ENCODE peak calls at places on chromosome 9, in nine cellular contexts. One of them, this sample, is unnamed.

GRCh38 chr9:12680757-12681156 is 12.4 kb upstream of the TYRP1 start:
- DNase-seq in CD4-positive, CD25-positive, alpha-beta regulatory T cell: no peak
- DNase-seq in fibroblast of lung: no peak
- DNase-seq in lower lobe of right lung: no peak
- DNase-seq in heart right ventricle: no peak
- DNase-seq in small intestine: no peak
- DNase-seq in A549: no peak
- DNase-seq in transverse colon: no peak
- DNase-seq in foreskin keratinocyte: no peak
- DNase-seq in this sample: no peak

GRCh38 chr9:133945977-133946753 is 46.0 kb downstream of the VAV2 start:
- DNase-seq in CD4-positive, CD25-positive, alpha-beta regulatory T cell: no peak
- DNase-seq in fibroblast of lung: no peak
- DNase-seq in lower lobe of right lung: peak
- DNase-seq in heart right ventricle: no peak
- DNase-seq in small intestine: no peak
- DNase-seq in A549: no peak
- DNase-seq in transverse colon: no peak
- DNase-seq in foreskin keratinocyte: no peak
- DNase-seq in this sample: no peak

GRCh38 chr9:20569525-20569924 is 52.8 kb downstream of the MLLT3 start:
- DNase-seq in CD4-positive, CD25-positive, alpha-beta regulatory T cell: no peak
- DNase-seq in fibroblast of lung: no peak
- DNase-seq in lower lobe of right lung: no peak
- DNase-seq in heart right ventricle: no peak
- DNase-seq in small intestine: no peak
- DNase-seq in A549: no peak
- DNase-seq in transverse colon: no peak
- DNase-seq in foreskin keratinocyte: no peak
- DNase-seq in this sample: no peak

GRCh38 chr9:26502311-26502710 is 390.3 kb downstream of the CAAP1 start:
- DNase-seq in CD4-positive, CD25-positive, alpha-beta regulatory T cell: no peak
- DNase-seq in fibroblast of lung: no peak
- DNase-seq in lower lobe of right lung: no peak
- DNase-seq in heart right ventricle: no peak
- DNase-seq in small intestine: no peak
- DNase-seq in A549: no peak
- DNase-seq in transverse colon: no peak
- DNase-seq in foreskin keratinocyte: no peak
- DNase-seq in this sample: no peak

GRCh38 chr9:122122468-122122867 is 29.4 kb upstream of the TTLL11 start:
- DNase-seq in CD4-positive, CD25-positive, alpha-beta regulatory T cell: no peak
- DNase-seq in fibroblast of lung: no peak
- DNase-seq in lower lobe of right lung: no peak
- DNase-seq in heart right ventricle: no peak
- DNase-seq in small intestine: no peak
- DNase-seq in A549: no peak
- DNase-seq in transverse colon: no peak
- DNase-seq in foreskin keratinocyte: no peak
- DNase-seq in this sample: no peak

GRCh38 chr9:126057869-126058467 is 268.7 kb upstream of the MVB12B start:
- DNase-seq in CD4-positive, CD25-positive, alpha-beta regulatory T cell: no peak
- DNase-seq in fibroblast of lung: no peak
- DNase-seq in lower lobe of right lung: no peak
- DNase-seq in heart right ventricle: no peak
- DNase-seq in small intestine: no peak
- DNase-seq in A549: no peak
- DNase-seq in transverse colon: no peak
- DNase-seq in foreskin keratinocyte: no peak
- DNase-seq in this sample: no peak

GRCh38 chr9:113372059-113372458 is 4.7 kb downstream of the HDHD3 start:
- DNase-seq in CD4-positive, CD25-positive, alpha-beta regulatory T cell: no peak
- DNase-seq in fibroblast of lung: no peak
- DNase-seq in lower lobe of right lung: no peak
- DNase-seq in heart right ventricle: no peak
- DNase-seq in small intestine: no peak
- DNase-seq in A549: no peak
- DNase-seq in transverse colon: no peak
- DNase-seq in foreskin keratinocyte: no peak
- DNase-seq in this sample: no peak

GRCh38 chr9:115614931-115615401 is 497.0 kb upstream of the TNC start:
- DNase-seq in CD4-positive, CD25-positive, alpha-beta regulatory T cell: no peak
- DNase-seq in fibroblast of lung: no peak
- DNase-seq in lower lobe of right lung: no peak
- DNase-seq in heart right ventricle: no peak
- DNase-seq in small intestine: no peak
- DNase-seq in A549: no peak
- DNase-seq in transverse colon: no peak
- DNase-seq in foreskin keratinocyte: peak
- DNase-seq in this sample: no peak

GRCh38 chr9:116924462-116925110 is 237.5 kb downstream of the TRIM32 start:
- DNase-seq in CD4-positive, CD25-positive, alpha-beta regulatory T cell: no peak
- DNase-seq in fibroblast of lung: no peak
- DNase-seq in lower lobe of right lung: no peak
- DNase-seq in heart right ventricle: no peak
- DNase-seq in small intestine: no peak
- DNase-seq in A549: no peak
- DNase-seq in transverse colon: no peak
- DNase-seq in foreskin keratinocyte: no peak
- DNase-seq in this sample: no peak

GRCh38 chr9:127132375-127132774 is 9.9 kb upstream of the ANGPTL2 start:
- DNase-seq in CD4-positive, CD25-positive, alpha-beta regulatory T cell: no peak
- DNase-seq in fibroblast of lung: no peak
- DNase-seq in lower lobe of right lung: no peak
- DNase-seq in heart right ventricle: no peak
- DNase-seq in small intestine: no peak
- DNase-seq in A549: no peak
- DNase-seq in transverse colon: no peak
- DNase-seq in foreskin keratinocyte: no peak
- DNase-seq in this sample: no peak

GRCh38 chr9:114824130-114824529 is 18.3 kb upstream of the TNFSF15 start:
- DNase-seq in CD4-positive, CD25-positive, alpha-beta regulatory T cell: no peak
- DNase-seq in fibroblast of lung: peak
- DNase-seq in lower lobe of right lung: no peak
- DNase-seq in heart right ventricle: no peak
- DNase-seq in small intestine: no peak
- DNase-seq in A549: no peak
- DNase-seq in transverse colon: no peak
- DNase-seq in foreskin keratinocyte: no peak
- DNase-seq in this sample: no peak

GRCh38 chr9:127333326-127334064 is 63.5 kb upstream of the SLC2A8 start:
- DNase-seq in CD4-positive, CD25-positive, alpha-beta regulatory T cell: no peak
- DNase-seq in fibroblast of lung: peak
- DNase-seq in lower lobe of right lung: no peak
- DNase-seq in heart right ventricle: no peak
- DNase-seq in small intestine: peak
- DNase-seq in A549: no peak
- DNase-seq in transverse colon: no peak
- DNase-seq in foreskin keratinocyte: no peak
- DNase-seq in this sample: no peak

GRCh38 chr9:135001526-135001925 is 83.8 kb upstream of the FCN1 start:
- DNase-seq in CD4-positive, CD25-positive, alpha-beta regulatory T cell: no peak
- DNase-seq in fibroblast of lung: no peak
- DNase-seq in lower lobe of right lung: no peak
- DNase-seq in heart right ventricle: no peak
- DNase-seq in small intestine: no peak
- DNase-seq in A549: no peak
- DNase-seq in transverse colon: no peak
- DNase-seq in foreskin keratinocyte: no peak
- DNase-seq in this sample: no peak

GRCh38 chr9:135794057-135794335 is 92.0 kb downstream of the KCNT1 start:
- DNase-seq in CD4-positive, CD25-positive, alpha-beta regulatory T cell: no peak
- DNase-seq in fibroblast of lung: no peak
- DNase-seq in lower lobe of right lung: no peak
- DNase-seq in heart right ventricle: no peak
- DNase-seq in small intestine: no peak
- DNase-seq in A549: no peak
- DNase-seq in transverse colon: no peak
- DNase-seq in foreskin keratinocyte: no peak
- DNase-seq in this sample: no peak

GRCh38 chr9:89505795-89506385 is 8.0 kb upstream of the SEMA4D start:
- DNase-seq in CD4-positive, CD25-positive, alpha-beta regulatory T cell: no peak
- DNase-seq in fibroblast of lung: no peak
- DNase-seq in lower lobe of right lung: no peak
- DNase-seq in heart right ventricle: no peak
- DNase-seq in small intestine: no peak
- DNase-seq in A549: no peak
- DNase-seq in transverse colon: no peak
- DNase-seq in foreskin keratinocyte: no peak
- DNase-seq in this sample: no peak

GRCh38 chr9:115913666-115914065 is 239.9 kb upstream of the PAPPA start:
- DNase-seq in CD4-positive, CD25-positive, alpha-beta regulatory T cell: no peak
- DNase-seq in fibroblast of lung: peak
- DNase-seq in lower lobe of right lung: no peak
- DNase-seq in heart right ventricle: no peak
- DNase-seq in small intestine: no peak
- DNase-seq in A549: no peak
- DNase-seq in transverse colon: no peak
- DNase-seq in foreskin keratinocyte: no peak
- DNase-seq in this sample: no peak

GRCh38 chr9:107894572-107895261 is 405.1 kb upstream of the KLF4 start:
- DNase-seq in CD4-positive, CD25-positive, alpha-beta regulatory T cell: no peak
- DNase-seq in fibroblast of lung: peak
- DNase-seq in lower lobe of right lung: no peak
- DNase-seq in heart right ventricle: no peak
- DNase-seq in small intestine: no peak
- DNase-seq in A549: no peak
- DNase-seq in transverse colon: no peak
- DNase-seq in foreskin keratinocyte: no peak
- DNase-seq in this sample: no peak

GRCh38 chr9:96651626-96652025 is 3.5 kb downstream of the PRXL2C start:
- DNase-seq in CD4-positive, CD25-positive, alpha-beta regulatory T cell: peak
- DNase-seq in fibroblast of lung: peak
- DNase-seq in lower lobe of right lung: no peak
- DNase-seq in heart right ventricle: no peak
- DNase-seq in small intestine: peak
- DNase-seq in A549: peak
- DNase-seq in transverse colon: no peak
- DNase-seq in foreskin keratinocyte: no peak
- DNase-seq in this sample: no peak

GRCh38 chr9:20297646-20298084 is 324.6 kb downstream of the MLLT3 start:
- DNase-seq in CD4-positive, CD25-positive, alpha-beta regulatory T cell: no peak
- DNase-seq in fibroblast of lung: peak
- DNase-seq in lower lobe of right lung: no peak
- DNase-seq in heart right ventricle: no peak
- DNase-seq in small intestine: no peak
- DNase-seq in A549: no peak
- DNase-seq in transverse colon: peak
- DNase-seq in foreskin keratinocyte: peak
- DNase-seq in this sample: no peak

GRCh38 chr9:2320126-2320525 is 301.5 kb upstream of the VLDLR start:
- DNase-seq in CD4-positive, CD25-positive, alpha-beta regulatory T cell: no peak
- DNase-seq in fibroblast of lung: peak
- DNase-seq in lower lobe of right lung: no peak
- DNase-seq in heart right ventricle: no peak
- DNase-seq in small intestine: no peak
- DNase-seq in A549: no peak
- DNase-seq in transverse colon: no peak
- DNase-seq in foreskin keratinocyte: no peak
- DNase-seq in this sample: no peak

GRCh38 chr9:127735530-127736176 is 559 bp upstream of the TOR2A start:
- DNase-seq in CD4-positive, CD25-positive, alpha-beta regulatory T cell: no peak
- DNase-seq in fibroblast of lung: no peak
- DNase-seq in lower lobe of right lung: no peak
- DNase-seq in heart right ventricle: no peak
- DNase-seq in small intestine: no peak
- DNase-seq in A549: no peak
- DNase-seq in transverse colon: no peak
- DNase-seq in foreskin keratinocyte: no peak
- DNase-seq in this sample: no peak

GRCh38 chr9:89996717-89997116 is 391.9 kb downstream of the GADD45G start:
- DNase-seq in CD4-positive, CD25-positive, alpha-beta regulatory T cell: peak
- DNase-seq in fibroblast of lung: peak
- DNase-seq in lower lobe of right lung: no peak
- DNase-seq in heart right ventricle: no peak
- DNase-seq in small intestine: peak
- DNase-seq in A549: no peak
- DNase-seq in transverse colon: peak
- DNase-seq in foreskin keratinocyte: no peak
- DNase-seq in this sample: no peak

GRCh38 chr9:79195904-79196303 is 375.9 kb upstream of the TLE4 start:
- DNase-seq in CD4-positive, CD25-positive, alpha-beta regulatory T cell: no peak
- DNase-seq in fibroblast of lung: peak
- DNase-seq in lower lobe of right lung: no peak
- DNase-seq in heart right ventricle: no peak
- DNase-seq in small intestine: no peak
- DNase-seq in A549: no peak
- DNase-seq in transverse colon: no peak
- DNase-seq in foreskin keratinocyte: no peak
- DNase-seq in this sample: no peak

GRCh38 chr9:4987996-4988421 is 2.9 kb downstream of the JAK2 start:
- DNase-seq in CD4-positive, CD25-positive, alpha-beta regulatory T cell: peak
- DNase-seq in fibroblast of lung: peak
- DNase-seq in lower lobe of right lung: no peak
- DNase-seq in heart right ventricle: no peak
- DNase-seq in small intestine: peak
- DNase-seq in A549: peak
- DNase-seq in transverse colon: peak
- DNase-seq in foreskin keratinocyte: no peak
- DNase-seq in this sample: peak
- H3K27ac ChIP-seq in CD4-positive, CD25-positive, alpha-beta regulatory T cell: no peak
- H3K27ac ChIP-seq in fibroblast of lung: no peak
- H3K27ac ChIP-seq in lower lobe of right lung: no peak
- H3K27ac ChIP-seq in heart right ventricle: no peak
- H3K27ac ChIP-seq in small intestine: no peak
- H3K27ac ChIP-seq in A549: no peak
- H3K27ac ChIP-seq in transverse colon: no peak
- H3K27ac ChIP-seq in foreskin keratinocyte: no peak
- H3K27ac ChIP-seq in this sample: no peak

GRCh38 chr9:76371901-76372300 is 22.3 kb downstream of the RFK start:
- DNase-seq in CD4-positive, CD25-positive, alpha-beta regulatory T cell: no peak
- DNase-seq in fibroblast of lung: peak
- DNase-seq in lower lobe of right lung: no peak
- DNase-seq in heart right ventricle: no peak
- DNase-seq in small intestine: no peak
- DNase-seq in A549: no peak
- DNase-seq in transverse colon: no peak
- DNase-seq in foreskin keratinocyte: no peak
- DNase-seq in this sample: no peak
- H3K27ac ChIP-seq in CD4-positive, CD25-positive, alpha-beta regulatory T cell: no peak
- H3K27ac ChIP-seq in fibroblast of lung: no peak
- H3K27ac ChIP-seq in lower lobe of right lung: no peak
- H3K27ac ChIP-seq in heart right ventricle: no peak
- H3K27ac ChIP-seq in small intestine: no peak
- H3K27ac ChIP-seq in A549: peak
- H3K27ac ChIP-seq in transverse colon: peak
- H3K27ac ChIP-seq in foreskin keratinocyte: no peak
- H3K27ac ChIP-seq in this sample: no peak

GRCh38 chr9:16794871-16795639 is 75.4 kb downstream of the BNC2 start:
- DNase-seq in CD4-positive, CD25-positive, alpha-beta regulatory T cell: no peak
- DNase-seq in fibroblast of lung: peak
- DNase-seq in lower lobe of right lung: no peak
- DNase-seq in heart right ventricle: peak
- DNase-seq in small intestine: no peak
- DNase-seq in A549: no peak
- DNase-seq in transverse colon: peak
- DNase-seq in foreskin keratinocyte: no peak
- DNase-seq in this sample: no peak
- H3K27ac ChIP-seq in CD4-positive, CD25-positive, alpha-beta regulatory T cell: no peak
- H3K27ac ChIP-seq in fibroblast of lung: peak
- H3K27ac ChIP-seq in lower lobe of right lung: no peak
- H3K27ac ChIP-seq in heart right ventricle: no peak
- H3K27ac ChIP-seq in small intestine: no peak
- H3K27ac ChIP-seq in A549: no peak
- H3K27ac ChIP-seq in transverse colon: peak
- H3K27ac ChIP-seq in foreskin keratinocyte: no peak
- H3K27ac ChIP-seq in this sample: no peak

GRCh38 chr9:36489453-36489852 is 83.2 kb upstream of the MELK start:
- DNase-seq in CD4-positive, CD25-positive, alpha-beta regulatory T cell: no peak
- DNase-seq in fibroblast of lung: no peak
- DNase-seq in lower lobe of right lung: no peak
- DNase-seq in heart right ventricle: no peak
- DNase-seq in small intestine: no peak
- DNase-seq in A549: no peak
- DNase-seq in transverse colon: no peak
- DNase-seq in foreskin keratinocyte: no peak
- DNase-seq in this sample: no peak
- H3K27ac ChIP-seq in CD4-positive, CD25-positive, alpha-beta regulatory T cell: peak
- H3K27ac ChIP-seq in fibroblast of lung: no peak
- H3K27ac ChIP-seq in lower lobe of right lung: peak
- H3K27ac ChIP-seq in heart right ventricle: peak
- H3K27ac ChIP-seq in small intestine: no peak
- H3K27ac ChIP-seq in A549: no peak
- H3K27ac ChIP-seq in transverse colon: no peak
- H3K27ac ChIP-seq in foreskin keratinocyte: no peak
- H3K27ac ChIP-seq in this sample: peak

This sample was measured in CD4-positive, alpha-beta T cell.